ENCODE peak calls at places on chromosomes 12 and 14, in five cellular contexts. L, D, I, Z and O are unnamed samples.

GRCh38 chr12:2640709-2641108 is 154.1 kb upstream of the FKBP4 start:
- DNase-seq in L (peak; percentile 98), D (peak; percentile 35), Z (peak; percentile 95), I (no peak), O (no peak)

GRCh38 chr12:66210840-66211239 is 21.8 kb downstream of the IRAK3 start:
- DNase-seq in L (peak; percentile 56), D (no peak), Z (peak; percentile 26), I (no peak), O (no peak)

GRCh38 chr14:21317433-21317832 is 37.5 kb downstream of the RPGRIP1 start:
- DNase-seq in L (no peak), I (no peak), Z (no peak), D (no peak), O (no peak)

GRCh38 chr12:857611-858010 is 91.9 kb downstream of the RAD52 start:
- DNase-seq in Z (peak; percentile 73), I (no peak), D (no peak), L (peak; percentile 91), O (no peak)

GRCh38 chr12:119990382-119990874 is 1.4 kb downstream of the BICDL1 start:
- DNase-seq in Z (no peak), D (no peak), L (no peak), I (no peak), O (no peak)

GRCh38 chr12:57657744-57658143 is 24.7 kb upstream of the B4GALNT1 start:
- DNase-seq in L (peak; percentile 51), Z (peak; percentile 68), I (no peak), D (no peak), O (no peak)

GRCh38 chr14:94025720-94026119 is 420 bp upstream of the OTUB2 start:
- DNase-seq in Z (no peak), D (no peak), L (no peak), I (no peak), O (no peak)

GRCh38 chr12:496736-497135 is 37.0 kb downstream of the B4GALNT3 start:
- DNase-seq in D (no peak), Z (no peak), I (no peak), L (no peak), O (no peak)

GRCh38 chr14:74599946-74600345 is 12.1 kb downstream of the LTBP2 start:
- DNase-seq in L (no peak), I (no peak), Z (no peak), D (peak; percentile 58), O (no peak)

GRCh38 chr12:66168410-66168809 is 1.4 kb downstream of the TMBIM4 start:
- DNase-seq in I (no peak), Z (no peak), D (no peak), L (peak; percentile 46), O (no peak)

GRCh38 chr12:95836185-95836609 is 22.6 kb upstream of the SNRPF start:
- DNase-seq in L (peak; percentile 94), I (no peak), D (no peak), Z (peak; percentile 83), O (no peak)

GRCh38 chr14:91021115-91021514 is 39.3 kb downstream of the RPS6KA5 start:
- DNase-seq in Z (no peak), L (peak; percentile 5), I (no peak), D (no peak), O (no peak)

GRCh38 chr12:31217356-31218130 is 108.4 kb downstream of the SINHCAF start:
- DNase-seq in Z (no peak), L (peak; percentile 31), D (no peak), I (no peak), O (no peak)

GRCh38 chr12:26276709-26277108 is 81.3 kb downstream of the SSPN start:
- DNase-seq in D (no peak), L (peak; percentile 37), I (no peak), Z (no peak), O (no peak)

GRCh38 chr12:6763380-6763779 is 2.8 kb upstream of the PTMS start:
- DNase-seq in Z (no peak), D (no peak), I (no peak), L (no peak), O (no peak)

GRCh38 chr14:75711796-75712211 is 50.8 kb downstream of the TTLL5 start:
- DNase-seq in D (peak; percentile 29), I (no peak), L (peak; percentile 82), Z (peak; percentile 81), O (no peak)

GRCh38 chr14:26021759-26022158 is 576.1 kb downstream of the NOVA1 start:
- DNase-seq in L (no peak), D (no peak), I (no peak), Z (no peak), O (no peak)

GRCh38 chr14:23548351-23549318 is 2.9 kb downstream of the ZFHX2 start:
- DNase-seq in D (no peak), I (no peak), L (peak; percentile 40), Z (no peak), O (no peak)

GRCh38 chr12:47837190-47838171 is 17.8 kb upstream of the HDAC7 start:
- DNase-seq in Z (peak; percentile 86), D (peak; percentile 81), L (peak; percentile 78), I (no peak), O (no peak)

GRCh38 chr14:68198713-68199464 is 379.3 kb downstream of the RAD51B start:
- DNase-seq in L (no peak), I (no peak), D (no peak), Z (peak; percentile 79), O (no peak)

GRCh38 chr12:53623526-53623925 is 2.7 kb downstream of the ATF7 start:
- DNase-seq in D (no peak), L (peak; percentile 60), Z (peak; percentile 77), I (no peak), O (no peak)

GRCh38 chr12:119425623-119426022 is 91.1 kb downstream of the CCDC60 start:
- DNase-seq in D (no peak), I (no peak), L (no peak), Z (no peak), O (no peak)

GRCh38 chr12:28027947-28028724 is 55.6 kb upstream of the PTHLH start:
- DNase-seq in L (no peak), I (no peak), Z (no peak), D (no peak), O (no peak)

GRCh38 chr12:15534870-15535269 is 212.6 kb downstream of the PTPRO start:
- DNase-seq in Z (peak; percentile 48), I (no peak), D (no peak), L (peak; percentile 80), O (no peak)

GRCh38 chr12:122116707-122117535 is 38.4 kb downstream of the MLXIP start:
- DNase-seq in Z (no peak), D (no peak), L (no peak), I (no peak), O (no peak)

GRCh38 chr12:109169262-109169661 is 52.9 kb downstream of the ACACB start:
- DNase-seq in Z (no peak), L (no peak), D (no peak), I (no peak), O (no peak)

GRCh38 chr12:116955382-116956021 is 44.8 kb downstream of the FBXW8 start:
- DNase-seq in D (no peak), L (peak; percentile 53), I (no peak), Z (peak; percentile 43), O (no peak)

GRCh38 chr14:91155626-91156089 is 41.8 kb downstream of the DGLUCY start:
- DNase-seq in I (no peak), L (no peak), Z (no peak), D (no peak), O (no peak)

GRCh38 chr12:46266382-46266791 is 2.5 kb downstream of the SLC38A1 start:
- DNase-seq in L (peak; percentile 78), I (no peak), D (no peak), Z (peak; percentile 72), O (no peak)

GRCh38 chr12:58681730-58682129 is 238.6 kb downstream of the LRIG3 start:
- DNase-seq in Z (no peak), D (no peak), I (no peak), L (no peak), O (no peak)
- TF ChIP-seq CTCF in Z (no peak), D (no peak), I (no peak), L (no peak), O (no peak)

GRCh38 chr12:103820881-103821489 is 20.0 kb downstream of the NT5DC3 start:
- DNase-seq in Z (no peak), L (no peak), I (no peak), D (no peak), O (no peak)

GRCh38 chr12:103816663-103817062 is 24.4 kb downstream of the NT5DC3 start:
- DNase-seq in L (no peak), I (no peak), D (no peak), Z (no peak), O (no peak)

GRCh38 chr12:103817791-103818190 is 23.2 kb downstream of the NT5DC3 start:
- DNase-seq in L (no peak), Z (no peak), I (no peak), D (no peak), O (no peak)

GRCh38 chr12:103821773-103822172 is 19.3 kb downstream of the NT5DC3 start:
- DNase-seq in Z (peak; percentile 37), I (no peak), D (no peak), L (no peak), O (no peak)

DNA sequence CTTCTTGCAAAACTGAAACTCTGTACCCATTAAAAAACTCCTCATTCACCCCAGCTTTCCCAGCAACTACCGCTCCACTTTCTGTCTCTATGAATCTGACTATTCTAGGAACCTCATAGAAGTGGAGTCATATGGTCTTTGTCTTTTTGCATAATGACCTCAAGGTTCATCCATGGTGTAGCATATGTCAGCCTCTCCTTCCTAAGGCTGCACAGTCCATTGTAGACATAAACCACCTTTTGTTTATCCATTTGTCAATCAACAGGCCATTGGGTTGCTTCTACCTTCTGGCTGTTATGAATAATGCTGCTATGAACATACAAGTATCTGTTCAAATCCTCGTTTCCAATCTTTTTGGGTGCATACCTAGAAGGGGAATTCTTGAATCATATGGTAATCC is 21.1 kb downstream of the NT5DC3 start:
- DNase-seq in L (no peak), D (no peak), I (no peak), Z (no peak), O (no peak)
- TF ChIP-seq CTCF in L (no peak), D (no peak), I (no peak), Z (no peak), O (no peak)

DNA sequence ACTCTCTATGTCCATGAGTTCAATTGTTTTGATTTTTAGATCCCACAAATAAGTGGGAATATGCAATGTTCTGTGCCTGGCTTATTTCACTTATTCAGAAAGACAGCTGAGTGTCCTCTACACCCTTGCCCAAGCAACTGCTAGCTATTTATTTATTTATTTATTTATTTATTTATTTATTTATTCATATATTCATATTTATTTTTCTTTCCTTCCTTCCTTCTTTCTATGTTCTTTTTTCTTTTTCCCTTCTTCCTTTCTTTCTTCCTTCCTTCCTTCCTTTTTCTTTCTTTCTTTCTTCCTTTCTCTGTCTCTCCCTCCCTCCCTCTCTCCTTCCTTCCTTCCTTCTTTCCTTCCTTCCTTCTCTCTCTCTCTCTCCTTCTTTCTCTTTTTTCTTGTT is 563.4 kb downstream of the BCL11B start:
- DNase-seq in I (no peak), L (no peak), D (no peak), Z (no peak), O (no peak)
- TF ChIP-seq CTCF in I (no peak), L (no peak), D (no peak), Z (no peak), O (no peak)

GRCh38 chr12:40325349-40325960 is 100.7 kb downstream of the LRRK2 start:
- DNase-seq in L (peak; percentile 26), Z (peak; percentile 14), D (no peak), I (no peak), O (no peak)
- TF ChIP-seq CTCF in L (peak; percentile 74), Z (peak; percentile 59), D (no peak), I (peak; percentile 47), O (peak; percentile 70)

GRCh38 chr12:52319097-52319496 is 2.1 kb downstream of the KRT83 start:
- DNase-seq in L (no peak), D (no peak), I (no peak), Z (no peak), O (no peak)
- TF ChIP-seq CTCF in L (no peak), D (no peak), I (peak; percentile 26), Z (no peak), O (no peak)